ENCODE peak calls at places on chromosomes 16 and 17, in five cellular contexts. A, G, S, W and Y are unnamed samples.

GRCh38 chr16:27226476-27226875 is 23.1 kb downstream of the KDM8 start:
- DNase-seq in A (no peak), G (no peak), S (no peak), W (no peak), Y (peak; percentile 73)

GRCh38 chr16:84058664-84059063 is 16.1 kb upstream of the SLC38A8 start:
- DNase-seq in A (no peak), G (no peak), S (no peak), W (no peak), Y (no peak)

GRCh38 chr16:78122774-78123315 is 23.4 kb downstream of the WWOX start:
- DNase-seq in A (no peak), G (no peak), S (peak; percentile 72), W (no peak), Y (no peak)

GRCh38 chr17:79614248-79614647 is 3.4 kb upstream of the RBFOX3 start:
- DNase-seq in A (no peak), G (no peak), S (no peak), W (no peak), Y (no peak)

GRCh38 chr17:77352996-77353395 is 212.2 kb downstream of the SEC14L1 start:
- DNase-seq in A (no peak), G (no peak), S (no peak), W (no peak), Y (no peak)

GRCh38 chr17:6455321-6455705 is 11.1 kb downstream of the PIMREG start:
- DNase-seq in A (peak; percentile 54), G (no peak), S (no peak), W (no peak), Y (no peak)

GRCh38 chr16:72787519-72788268 is 260.2 kb downstream of the ZFHX3 start:
- DNase-seq in A (peak; percentile 62), G (peak; percentile 32), S (peak; percentile 70), W (peak; percentile 85), Y (peak; percentile 72)

GRCh38 chr17:72151565-72152391 is 31.0 kb downstream of the SOX9 start:
- DNase-seq in A (no peak), G (no peak), S (peak; percentile 97), W (peak; percentile 49), Y (no peak)

GRCh38 chr16:69171325-69172095 is 15.5 kb upstream of the SNTB2 start:
- DNase-seq in A (no peak), G (no peak), S (no peak), W (no peak), Y (no peak)

GRCh38 chr17:68424861-68425260 is 32.4 kb downstream of the WIPI1 start:
- DNase-seq in A (no peak), G (no peak), S (peak; percentile 67), W (peak; percentile 42), Y (no peak)

GRCh38 chr17:13568746-13569739 is 32.7 kb downstream of the HS3ST3A1 start:
- DNase-seq in A (no peak), G (no peak), S (no peak), W (no peak), Y (no peak)

GRCh38 chr17:44900894-44901293 is 1.6 kb upstream of the EFTUD2 start:
- DNase-seq in A (no peak), G (no peak), S (peak; percentile 76), W (no peak), Y (no peak)

GRCh38 chr16:4660454-4661007 is 32.8 kb upstream of the NUDT16L1 start:
- DNase-seq in A (no peak), G (peak; percentile 67), S (no peak), W (peak; percentile 82), Y (no peak)

GRCh38 chr16:88290850-88291830 is 91.6 kb upstream of the ZNF469 start:
- DNase-seq in A (no peak), G (no peak), S (no peak), W (no peak), Y (no peak)

GRCh38 chr17:18203308-18203707 is 19.7 kb downstream of the ALKBH5 start:
- DNase-seq in A (no peak), G (no peak), S (no peak), W (no peak), Y (no peak)

GRCh38 chr17:9090641-9091096 is 69.4 kb downstream of the NTN1 start:
- DNase-seq in A (no peak), G (no peak), S (no peak), W (no peak), Y (no peak)

GRCh38 chr16:590165-590874 is 454 bp downstream of the RAB40C start:
- DNase-seq in A (peak; percentile 31), G (no peak), S (peak; percentile 23), W (no peak), Y (no peak)

GRCh38 chr17:57626520-57627210 is 118.4 kb downstream of the CCDC182 start:
- DNase-seq in A (no peak), G (no peak), S (no peak), W (no peak), Y (peak; percentile 34)

GRCh38 chr17:2695243-2695960 is 16.2 kb downstream of the CLUH start:
- DNase-seq in A (no peak), G (no peak), S (no peak), W (peak; percentile 27), Y (peak; percentile 62)

GRCh38 chr17:57612202-57613071 is 132.7 kb downstream of the CCDC182 start:
- DNase-seq in A (no peak), G (no peak), S (no peak), W (no peak), Y (no peak)

GRCh38 chr17:58019521-58019920 is 12.5 kb upstream of the SRSF1 start:
- DNase-seq in A (no peak), G (no peak), S (no peak), W (no peak), Y (no peak)

GRCh38 chr17:7263071-7263800 is 958 bp upstream of the CLDN7 start:
- DNase-seq in A (peak; percentile 55), G (no peak), S (peak; percentile 69), W (peak; percentile 81), Y (no peak)

GRCh38 chr17:9427460-9428315 is 147.9 kb downstream of the STX8 start:
- DNase-seq in A (no peak), G (no peak), S (no peak), W (no peak), Y (no peak)

GRCh38 chr17:81189670-81190530 is 23.9 kb upstream of the AATK start:
- DNase-seq in A (peak; percentile 63), G (no peak), S (no peak), W (no peak), Y (no peak)

GRCh38 chr17:13003927-13004326 is 13.9 kb downstream of the ELAC2 start:
- DNase-seq in A (no peak), G (no peak), S (no peak), W (no peak), Y (no peak)